ENCODE peak calls at places on chromosomes 2 and 18, in seven cellular contexts. One of them, this sample, is unnamed.

GRCh38 chr2:201191132-201191875 is 8.4 kb downstream of the CASP10 start:
- DNase-seq in non-pigmented ciliary epithelial cell: no peak
- DNase-seq in GM13976: no peak
- DNase-seq in NCI-H774: no peak
- DNase-seq in left cardiac atrium: peak
- DNase-seq in EL: no peak
- DNase-seq in GM18507: no peak
- DNase-seq in this sample: no peak

GRCh38 chr2:152443771-152444170 is 108.8 kb downstream of the FMNL2 start:
- DNase-seq in NCI-H774: no peak
- DNase-seq in GM18507: no peak
- DNase-seq in non-pigmented ciliary epithelial cell: no peak
- DNase-seq in left cardiac atrium: no peak
- DNase-seq in GM13976: no peak
- DNase-seq in EL: no peak
- DNase-seq in this sample: no peak

GRCh38 chr2:210028178-210028577 is 25.7 kb downstream of the RPE start:
- DNase-seq in GM13976: no peak
- DNase-seq in non-pigmented ciliary epithelial cell: no peak
- DNase-seq in EL: no peak
- DNase-seq in GM18507: no peak
- DNase-seq in NCI-H774: no peak
- DNase-seq in left cardiac atrium: no peak
- DNase-seq in this sample: no peak

GRCh38 chr2:15965564-15966019 is 25.2 kb downstream of the MYCN start:
- DNase-seq in NCI-H774: no peak
- DNase-seq in left cardiac atrium: no peak
- DNase-seq in GM18507: no peak
- DNase-seq in GM13976: no peak
- DNase-seq in EL: no peak
- DNase-seq in non-pigmented ciliary epithelial cell: no peak
- DNase-seq in this sample: no peak

GRCh38 chr2:236711440-236711839 is 141.8 kb downstream of the ACKR3 start:
- DNase-seq in NCI-H774: no peak
- DNase-seq in left cardiac atrium: peak
- DNase-seq in GM18507: no peak
- DNase-seq in EL: peak
- DNase-seq in non-pigmented ciliary epithelial cell: no peak
- DNase-seq in GM13976: no peak
- DNase-seq in this sample: no peak

GRCh38 chr2:222817628-222818027 is 43.2 kb upstream of the ACSL3 start:
- DNase-seq in GM13976: no peak
- DNase-seq in non-pigmented ciliary epithelial cell: no peak
- DNase-seq in EL: no peak
- DNase-seq in NCI-H774: no peak
- DNase-seq in left cardiac atrium: no peak
- DNase-seq in GM18507: no peak
- DNase-seq in this sample: no peak

GRCh38 chr2:174439950-174440349 is 44.4 kb downstream of the SCRN3 start:
- DNase-seq in GM13976: no peak
- DNase-seq in GM18507: no peak
- DNase-seq in NCI-H774: no peak
- DNase-seq in left cardiac atrium: no peak
- DNase-seq in non-pigmented ciliary epithelial cell: no peak
- DNase-seq in EL: no peak
- DNase-seq in this sample: no peak

GRCh38 chr2:96556441-96557330 is 20.1 kb downstream of the ARID5A start:
- DNase-seq in non-pigmented ciliary epithelial cell: no peak
- DNase-seq in left cardiac atrium: no peak
- DNase-seq in GM18507: no peak
- DNase-seq in EL: peak
- DNase-seq in NCI-H774: no peak
- DNase-seq in GM13976: no peak
- DNase-seq in this sample: no peak

GRCh38 chr18:2337552-2338141 is 233.7 kb downstream of the METTL4 start:
- DNase-seq in NCI-H774: no peak
- DNase-seq in GM18507: no peak
- DNase-seq in left cardiac atrium: peak
- DNase-seq in EL: peak
- DNase-seq in GM13976: peak
- DNase-seq in non-pigmented ciliary epithelial cell: no peak
- DNase-seq in this sample: peak

GRCh38 chr2:102735431-102736130 is 26.2 kb upstream of the TMEM182 start:
- DNase-seq in GM18507: no peak
- DNase-seq in EL: peak
- DNase-seq in NCI-H774: peak
- DNase-seq in GM13976: no peak
- DNase-seq in left cardiac atrium: no peak
- DNase-seq in non-pigmented ciliary epithelial cell: no peak
- DNase-seq in this sample: no peak